ENCODE peak calls at places on chromosomes 13 and 19, in eight cellular contexts. Z is HFF-Myc, H is adrenal gland, P is keratinocyte, U is NCI-H1092, R is choroid plexus epithelial cell, C is pons, A is T-cell. M is an unnamed sample.

GRCh38 chr13:48942131-48942530 is 33.6 kb upstream of the FNDC3A start:
- DNase-seq in U (no peak), A (no peak), R (peak; percentile 58), Z (peak; percentile 16), P (no peak), C (no peak), H (no peak), M (peak; percentile 2)

GRCh38 chr13:110650436-110650835 is 35.1 kb downstream of the NAXD start:
- DNase-seq in C (no peak), A (no peak), P (no peak), U (no peak), R (no peak), H (no peak), Z (no peak), M (no peak)

GRCh38 chr19:29812080-29812880 is 489 bp downstream of the CCNE1 start:
- DNase-seq in R (no peak), A (no peak), H (peak; percentile 43), U (no peak), Z (no peak), P (no peak), C (no peak), M (no peak)

GRCh38 chr19:45406165-45406956 is at the start of gene POLR1G:
- DNase-seq in R (peak; percentile 88), P (no peak), C (peak; percentile 94), A (peak; percentile 74), H (peak; percentile 79), Z (peak; percentile 61), U (peak; percentile 73), M (peak; percentile 89)

GRCh38 chr13:55783841-55784240 is 1356.9 kb upstream of the PRR20A start:
- DNase-seq in A (no peak), C (no peak), P (no peak), H (no peak), Z (no peak), U (no peak), R (no peak), M (no peak)

GRCh38 chr13:37657134-37657533 is 58.6 kb upstream of the POSTN start:
- DNase-seq in A (no peak), R (peak; percentile 67), Z (no peak), P (peak; percentile 41), H (no peak), U (no peak), C (no peak), M (no peak)

GRCh38 chr19:50696065-50696425 is 23.6 kb downstream of the SHANK1 start:
- DNase-seq in H (no peak), R (no peak), C (no peak), U (no peak), A (no peak), Z (no peak), P (no peak), M (no peak)

GRCh38 chr13:109945206-109945960 is 159.0 kb upstream of the IRS2 start:
- DNase-seq in P (peak; percentile 77), U (no peak), Z (peak; percentile 78), H (no peak), R (peak; percentile 85), C (no peak), A (no peak), M (no peak)

GRCh38 chr19:54804101-54804500 is 691 bp downstream of the KIR2DL4 start:
- DNase-seq in R (no peak), H (no peak), C (no peak), Z (no peak), P (no peak), A (no peak), U (no peak), M (no peak)

GRCh38 chr19:17001603-17002183 is 24.9 kb downstream of the CPAMD8 start:
- DNase-seq in C (no peak), U (no peak), A (peak; percentile 46), H (no peak), R (no peak), Z (no peak), P (no peak), M (no peak)

GRCh38 chr13:30841161-30841560 is 64.9 kb upstream of the MEDAG start:
- DNase-seq in A (no peak), U (no peak), C (no peak), R (peak; percentile 60), H (no peak), Z (peak; percentile 75), P (no peak), M (no peak)

GRCh38 chr13:95573226-95573625 is 20.7 kb downstream of the CLDN10 start:
- DNase-seq in A (no peak), C (no peak), R (peak; percentile 48), U (no peak), Z (no peak), P (no peak), H (peak; percentile 44), M (no peak)

GRCh38 chr19:19549804-19550453 is 11.9 kb downstream of the CILP2 start:
- DNase-seq in R (no peak), U (no peak), A (no peak), H (peak; percentile 69), C (no peak), P (no peak), Z (no peak), M (no peak)